ENCODE peak calls at places on chromosomes 6 and 20, in five cellular contexts. One of them, this sample, is unnamed.

GRCh38 chr6:73579851-73580246 is 59.0 kb upstream of the EEF1A1 start:
- DNase-seq in endothelial cell: peak
- DNase-seq in lower lobe of right lung: no peak
- DNase-seq in fibroblast of the aortic adventitia: peak
- DNase-seq in bronchial epithelial cell: peak
- DNase-seq in this sample: no peak

GRCh38 chr6:131914967-131915751 is 36.0 kb downstream of the CCN2 start:
- DNase-seq in endothelial cell: peak
- DNase-seq in lower lobe of right lung: no peak
- DNase-seq in fibroblast of the aortic adventitia: peak
- DNase-seq in bronchial epithelial cell: peak
- DNase-seq in this sample: peak

GRCh38 chr6:104320896-104321295 is 538.8 kb downstream of the HACE1 start:
- DNase-seq in endothelial cell: no peak
- DNase-seq in lower lobe of right lung: no peak
- DNase-seq in fibroblast of the aortic adventitia: no peak
- DNase-seq in bronchial epithelial cell: no peak
- DNase-seq in this sample: no peak

GRCh38 chr6:30061766-30062458 is 847 bp downstream of the POLR1H start:
- DNase-seq in bronchial epithelial cell: peak
- DNase-seq in lower lobe of right lung: no peak
- DNase-seq in endothelial cell: no peak
- DNase-seq in fibroblast of the aortic adventitia: peak
- DNase-seq in this sample: no peak

GRCh38 chr20:34771680-34772081 is 53.8 kb downstream of the NCOA6 start:
- DNase-seq in lower lobe of right lung: no peak
- DNase-seq in fibroblast of the aortic adventitia: no peak
- DNase-seq in endothelial cell: no peak
- DNase-seq in bronchial epithelial cell: no peak
- DNase-seq in this sample: no peak

GRCh38 chr6:29516108-29516507 is 28.4 kb upstream of the MAS1L start:
- DNase-seq in bronchial epithelial cell: peak
- DNase-seq in endothelial cell: no peak
- DNase-seq in fibroblast of the aortic adventitia: peak
- DNase-seq in lower lobe of right lung: no peak
- DNase-seq in this sample: no peak

GRCh38 chr6:116847234-116847633 is 18.4 kb upstream of the GPRC6A start:
- DNase-seq in endothelial cell: no peak
- DNase-seq in lower lobe of right lung: no peak
- DNase-seq in fibroblast of the aortic adventitia: peak
- DNase-seq in bronchial epithelial cell: peak
- DNase-seq in this sample: no peak

GRCh38 chr6:116268589-116269293 is 11.0 kb downstream of the TSPYL1 start:
- DNase-seq in lower lobe of right lung: no peak
- DNase-seq in bronchial epithelial cell: peak
- DNase-seq in endothelial cell: no peak
- DNase-seq in fibroblast of the aortic adventitia: peak
- DNase-seq in this sample: no peak

GRCh38 chr6:156862711-156863110 is 85.5 kb downstream of the ARID1B start:
- DNase-seq in bronchial epithelial cell: no peak
- DNase-seq in fibroblast of the aortic adventitia: no peak
- DNase-seq in endothelial cell: no peak
- DNase-seq in lower lobe of right lung: no peak
- DNase-seq in this sample: no peak

GRCh38 chr6:38239719-38240451 is 399.8 kb downstream of the BTBD9 start:
- DNase-seq in fibroblast of the aortic adventitia: peak
- DNase-seq in endothelial cell: no peak
- DNase-seq in bronchial epithelial cell: peak
- DNase-seq in lower lobe of right lung: no peak
- DNase-seq in this sample: no peak

GRCh38 chr6:44456070-44456965 is 68.8 kb downstream of the CDC5L start:
- DNase-seq in bronchial epithelial cell: peak
- DNase-seq in lower lobe of right lung: no peak
- DNase-seq in fibroblast of the aortic adventitia: peak
- DNase-seq in endothelial cell: peak
- DNase-seq in this sample: no peak

GRCh38 chr6:38215651-38216319 is 396.3 kb downstream of the ZFAND3 start:
- DNase-seq in fibroblast of the aortic adventitia: no peak
- DNase-seq in bronchial epithelial cell: no peak
- DNase-seq in endothelial cell: no peak
- DNase-seq in lower lobe of right lung: no peak
- DNase-seq in this sample: no peak

GRCh38 chr6:136173519-136174507 is 76.3 kb downstream of the MTFR2 start:
- DNase-seq in bronchial epithelial cell: no peak
- DNase-seq in endothelial cell: no peak
- DNase-seq in lower lobe of right lung: no peak
- DNase-seq in fibroblast of the aortic adventitia: peak
- DNase-seq in this sample: no peak

DNA sequence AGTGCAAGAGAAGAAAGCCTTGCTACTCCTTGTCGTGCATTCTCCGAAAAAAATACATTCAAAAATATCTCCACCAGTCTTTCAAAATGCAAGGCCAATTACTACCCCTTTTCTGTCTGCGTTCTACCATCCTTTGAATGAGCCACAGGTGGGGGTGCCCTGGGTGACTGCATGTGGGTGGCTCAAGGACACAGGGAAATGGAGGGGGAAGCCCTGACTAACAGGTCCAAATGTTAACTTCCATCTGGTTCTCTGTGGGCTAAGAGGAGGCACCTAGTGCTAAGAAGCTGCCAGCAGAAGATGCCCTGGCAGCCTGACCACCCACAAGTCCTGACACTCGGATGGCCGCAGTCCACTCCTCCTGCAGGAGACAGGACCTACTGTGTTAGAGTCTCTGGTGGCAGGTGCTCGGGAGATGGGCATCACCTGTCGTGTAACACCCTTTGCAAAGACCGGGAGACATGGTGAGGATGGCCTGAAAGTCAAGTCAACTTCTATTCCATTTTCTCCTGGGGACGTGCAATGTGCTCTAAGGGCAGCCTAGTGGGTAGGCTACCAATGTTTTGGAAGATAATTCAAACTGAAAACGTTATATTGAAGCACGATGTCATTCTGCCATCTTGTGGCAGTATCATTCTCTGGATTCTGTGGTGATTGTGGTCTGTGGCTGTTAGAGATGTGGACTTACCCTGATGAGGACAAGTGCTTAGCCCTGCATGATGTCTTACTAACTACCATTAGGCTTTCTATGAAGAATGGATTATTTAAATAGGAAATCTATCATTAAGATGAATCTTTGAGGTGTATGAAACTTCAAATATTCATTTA is 27.4 kb upstream of the IGF2R start:
- DNase-seq in bronchial epithelial cell: peak
- DNase-seq in endothelial cell: no peak
- DNase-seq in fibroblast of the aortic adventitia: peak
- DNase-seq in lower lobe of right lung: no peak
- DNase-seq in this sample: no peak
- TF ChIP-seq CTCF in bronchial epithelial cell: peak
- TF ChIP-seq CTCF in endothelial cell: no peak
- TF ChIP-seq CTCF in fibroblast of the aortic adventitia: peak
- TF ChIP-seq CTCF in lower lobe of right lung: peak
- TF ChIP-seq CTCF in this sample: no peak

GRCh38 chr20:63369724-63370622 is 8.8 kb upstream of the CHRNA4 start:
- DNase-seq in endothelial cell: no peak
- DNase-seq in bronchial epithelial cell: no peak
- DNase-seq in lower lobe of right lung: no peak
- DNase-seq in fibroblast of the aortic adventitia: no peak
- DNase-seq in this sample: no peak
- TF ChIP-seq CTCF in endothelial cell: no peak
- TF ChIP-seq CTCF in bronchial epithelial cell: no peak
- TF ChIP-seq CTCF in lower lobe of right lung: no peak
- TF ChIP-seq CTCF in fibroblast of the aortic adventitia: no peak
- TF ChIP-seq CTCF in this sample: no peak

GRCh38 chr6:41071923-41072835 is at the start of gene OARD1:
- DNase-seq in bronchial epithelial cell: peak
- DNase-seq in lower lobe of right lung: peak
- DNase-seq in fibroblast of the aortic adventitia: peak
- DNase-seq in endothelial cell: peak
- DNase-seq in this sample: peak

GRCh38 chr6:41072836-41073202 is at the start of gene NFYA:
- DNase-seq in endothelial cell: peak
- DNase-seq in lower lobe of right lung: peak
- DNase-seq in bronchial epithelial cell: no peak
- DNase-seq in fibroblast of the aortic adventitia: no peak
- DNase-seq in this sample: no peak

GRCh38 chr6:41073203-41073967 is 611 bp downstream of the NFYA start:
- DNase-seq in endothelial cell: peak
- DNase-seq in fibroblast of the aortic adventitia: no peak
- DNase-seq in lower lobe of right lung: peak
- DNase-seq in bronchial epithelial cell: peak
- DNase-seq in this sample: peak

GRCh38 chr6:41074692-41075436 is 2.1 kb downstream of the NFYA start:
- DNase-seq in lower lobe of right lung: no peak
- DNase-seq in fibroblast of the aortic adventitia: peak
- DNase-seq in endothelial cell: no peak
- DNase-seq in bronchial epithelial cell: peak
- DNase-seq in this sample: no peak

GRCh38 chr6:41073968-41074691 is 1.4 kb downstream of the NFYA start:
- DNase-seq in fibroblast of the aortic adventitia: peak
- DNase-seq in lower lobe of right lung: no peak
- DNase-seq in endothelial cell: no peak
- DNase-seq in bronchial epithelial cell: peak
- DNase-seq in this sample: no peak
- TF ChIP-seq CTCF in fibroblast of the aortic adventitia: no peak
- TF ChIP-seq CTCF in lower lobe of right lung: no peak
- TF ChIP-seq CTCF in endothelial cell: no peak
- TF ChIP-seq CTCF in bronchial epithelial cell: no peak
- TF ChIP-seq CTCF in this sample: no peak

GRCh38 chr6:16961577-16961976 is 140.3 kb upstream of the STMND1 start:
- DNase-seq in bronchial epithelial cell: no peak
- DNase-seq in endothelial cell: no peak
- DNase-seq in fibroblast of the aortic adventitia: peak
- DNase-seq in lower lobe of right lung: no peak
- DNase-seq in this sample: no peak

GRCh38 chr6:16955899-16956298 is 146.0 kb upstream of the STMND1 start:
- DNase-seq in endothelial cell: no peak
- DNase-seq in bronchial epithelial cell: no peak
- DNase-seq in lower lobe of right lung: no peak
- DNase-seq in fibroblast of the aortic adventitia: no peak
- DNase-seq in this sample: no peak

GRCh38 chr6:16953905-16954304 is 147.9 kb upstream of the STMND1 start:
- DNase-seq in fibroblast of the aortic adventitia: no peak
- DNase-seq in lower lobe of right lung: no peak
- DNase-seq in endothelial cell: no peak
- DNase-seq in bronchial epithelial cell: no peak
- DNase-seq in this sample: no peak

GRCh38 chr6:16959789-16960188 is 142.1 kb upstream of the STMND1 start:
- DNase-seq in bronchial epithelial cell: no peak
- DNase-seq in fibroblast of the aortic adventitia: no peak
- DNase-seq in lower lobe of right lung: no peak
- DNase-seq in endothelial cell: no peak
- DNase-seq in this sample: no peak

DNA sequence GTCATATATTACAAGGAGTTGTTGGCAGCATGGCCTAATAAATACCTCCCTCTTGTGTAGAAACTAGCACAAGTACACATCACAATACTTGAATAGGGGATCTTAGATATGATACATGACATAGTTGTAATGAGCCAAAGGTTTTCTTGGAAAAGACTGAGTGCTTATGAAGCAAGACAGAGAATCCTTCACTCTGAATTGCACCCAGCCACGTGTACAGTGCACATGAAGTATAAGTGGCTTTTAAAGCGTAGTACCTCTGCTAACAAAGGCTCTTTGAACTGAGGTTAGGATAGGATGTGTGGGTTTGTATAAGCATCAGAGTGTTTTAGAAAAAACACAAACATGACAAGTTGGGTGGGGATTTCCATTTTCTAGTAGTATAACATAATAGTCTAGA is 145.5 kb upstream of the STMND1 start:
- DNase-seq in lower lobe of right lung: no peak
- DNase-seq in endothelial cell: no peak
- DNase-seq in fibroblast of the aortic adventitia: peak
- DNase-seq in bronchial epithelial cell: no peak
- DNase-seq in this sample: no peak
- TF ChIP-seq CTCF in lower lobe of right lung: no peak
- TF ChIP-seq CTCF in endothelial cell: no peak
- TF ChIP-seq CTCF in fibroblast of the aortic adventitia: no peak
- TF ChIP-seq CTCF in bronchial epithelial cell: no peak
- TF ChIP-seq CTCF in this sample: no peak

DNA sequence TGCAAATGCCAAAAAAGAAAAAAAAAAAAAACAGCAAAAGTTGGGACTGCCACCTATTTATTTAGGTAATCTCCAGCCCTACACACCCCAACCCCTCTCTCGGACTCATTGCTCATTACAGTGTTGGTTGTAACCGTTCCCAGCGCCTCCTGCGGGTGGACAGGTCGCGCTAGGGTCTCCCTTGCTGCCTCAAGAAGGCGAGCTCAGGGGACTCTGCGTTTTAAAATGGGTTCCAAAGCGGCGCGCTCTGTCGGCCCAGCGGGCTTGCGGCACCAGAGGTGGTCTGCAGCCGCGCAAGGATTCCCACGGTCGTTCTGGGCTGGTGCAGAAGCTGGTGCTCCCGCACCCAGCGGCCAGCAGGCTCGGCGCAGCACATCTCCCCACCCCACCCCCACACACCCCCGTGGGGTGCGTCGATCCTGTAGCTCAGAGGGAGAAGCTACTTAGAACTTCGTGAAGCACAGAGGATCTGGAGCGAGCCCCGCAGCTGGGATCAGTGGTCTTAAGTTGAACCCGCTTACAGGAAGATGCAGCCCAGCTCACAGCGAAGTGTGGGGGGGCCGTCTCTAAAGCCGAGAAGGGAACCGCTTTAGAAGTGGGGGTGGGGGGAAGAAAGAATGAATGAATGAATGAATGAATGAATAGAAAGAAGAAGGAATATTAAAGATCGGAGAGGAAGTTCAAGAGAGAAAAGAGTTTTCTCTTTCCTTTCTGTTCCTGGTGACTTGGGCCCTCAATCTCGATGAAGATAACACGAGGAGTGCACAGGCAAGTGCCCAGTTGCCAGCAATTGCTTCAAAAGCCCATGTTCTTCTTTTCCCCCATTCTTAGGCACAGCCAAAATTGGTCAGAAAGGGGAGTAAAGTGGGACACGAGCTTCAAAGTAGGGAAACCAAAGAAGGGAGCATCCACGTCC is 766 bp downstream of the TFAP2A start:
- DNase-seq in bronchial epithelial cell: peak
- DNase-seq in fibroblast of the aortic adventitia: no peak
- DNase-seq in endothelial cell: no peak
- DNase-seq in lower lobe of right lung: no peak
- DNase-seq in this sample: no peak
- TF ChIP-seq CTCF in bronchial epithelial cell: peak
- TF ChIP-seq CTCF in fibroblast of the aortic adventitia: peak
- TF ChIP-seq CTCF in endothelial cell: no peak
- TF ChIP-seq CTCF in lower lobe of right lung: no peak
- TF ChIP-seq CTCF in this sample: no peak

GRCh38 chr6:381742-382461 is 9.7 kb upstream of the IRF4 start:
- DNase-seq in endothelial cell: no peak
- DNase-seq in fibroblast of the aortic adventitia: no peak
- DNase-seq in bronchial epithelial cell: no peak
- DNase-seq in lower lobe of right lung: no peak
- DNase-seq in this sample: no peak

GRCh38 chr6:380234-381218 is 11.0 kb upstream of the IRF4 start:
- DNase-seq in endothelial cell: no peak
- DNase-seq in fibroblast of the aortic adventitia: no peak
- DNase-seq in bronchial epithelial cell: no peak
- DNase-seq in lower lobe of right lung: no peak
- DNase-seq in this sample: no peak

GRCh38 chr6:385614-386013 is 5.9 kb upstream of the IRF4 start:
- DNase-seq in bronchial epithelial cell: no peak
- DNase-seq in endothelial cell: no peak
- DNase-seq in lower lobe of right lung: no peak
- DNase-seq in fibroblast of the aortic adventitia: no peak
- DNase-seq in this sample: no peak

GRCh38 chr6:384898-385297 is 6.7 kb upstream of the IRF4 start:
- DNase-seq in lower lobe of right lung: no peak
- DNase-seq in endothelial cell: no peak
- DNase-seq in fibroblast of the aortic adventitia: no peak
- DNase-seq in bronchial epithelial cell: no peak
- DNase-seq in this sample: no peak

GRCh38 chr6:382883-383420 is 8.6 kb upstream of the IRF4 start:
- DNase-seq in fibroblast of the aortic adventitia: no peak
- DNase-seq in endothelial cell: no peak
- DNase-seq in lower lobe of right lung: no peak
- DNase-seq in bronchial epithelial cell: no peak
- DNase-seq in this sample: no peak
- TF ChIP-seq CTCF in fibroblast of the aortic adventitia: no peak
- TF ChIP-seq CTCF in endothelial cell: no peak
- TF ChIP-seq CTCF in lower lobe of right lung: no peak
- TF ChIP-seq CTCF in bronchial epithelial cell: no peak
- TF ChIP-seq CTCF in this sample: no peak

This sample was measured in mesothelial cell of epicardium.